ENCODE peak calls at places on chromosomes 16 and 17, in eight cellular contexts. One of them, this sample, is unnamed.

GRCh38 chr17:7897773-7898172 is 9.2 kb downstream of the CHD3 start:
- DNase-seq in stimulated activated naive CD8-positive, alpha-beta T cell treated with anti-CD3 and anti-CD28 coated beads, Interleukin-15, amount 100 ng/mL, for 72 hours: peak
- DNase-seq in GM23338: no peak
- DNase-seq in HS-5: no peak
- DNase-seq in activated B cell treated with CpG ODN at 0.5 μM for 24 hours: no peak
- DNase-seq in GM12878: no peak
- DNase-seq in stimulated activated CD8-positive, alpha-beta memory T cell treated with anti-CD3 and anti-CD28 coated beads, Interleukin-7, amount 100 ng/mL, for 24 hours: no peak
- DNase-seq in A549: peak
- DNase-seq in this sample: peak

GRCh38 chr17:29645516-29646051 is 22.9 kb upstream of the CORO6 start:
- DNase-seq in stimulated activated naive CD8-positive, alpha-beta T cell treated with anti-CD3 and anti-CD28 coated beads, Interleukin-15, amount 100 ng/mL, for 72 hours: peak
- DNase-seq in GM23338: no peak
- DNase-seq in HS-5: no peak
- DNase-seq in activated B cell treated with CpG ODN at 0.5 μM for 24 hours: no peak
- DNase-seq in GM12878: no peak
- DNase-seq in stimulated activated CD8-positive, alpha-beta memory T cell treated with anti-CD3 and anti-CD28 coated beads, Interleukin-7, amount 100 ng/mL, for 24 hours: no peak
- DNase-seq in A549: no peak
- DNase-seq in this sample: no peak

GRCh38 chr16:10961231-10961630 is 16.9 kb downstream of the CLEC16A start:
- DNase-seq in stimulated activated naive CD8-positive, alpha-beta T cell treated with anti-CD3 and anti-CD28 coated beads, Interleukin-15, amount 100 ng/mL, for 72 hours: no peak
- DNase-seq in GM23338: no peak
- DNase-seq in HS-5: peak
- DNase-seq in activated B cell treated with CpG ODN at 0.5 μM for 24 hours: no peak
- DNase-seq in GM12878: no peak
- DNase-seq in stimulated activated CD8-positive, alpha-beta memory T cell treated with anti-CD3 and anti-CD28 coated beads, Interleukin-7, amount 100 ng/mL, for 24 hours: no peak
- DNase-seq in A549: no peak
- DNase-seq in this sample: no peak

GRCh38 chr17:62618647-62619412 is 8.6 kb upstream of the MRC2 start:
- DNase-seq in stimulated activated naive CD8-positive, alpha-beta T cell treated with anti-CD3 and anti-CD28 coated beads, Interleukin-15, amount 100 ng/mL, for 72 hours: no peak
- DNase-seq in GM23338: no peak
- DNase-seq in HS-5: no peak
- DNase-seq in activated B cell treated with CpG ODN at 0.5 μM for 24 hours: no peak
- DNase-seq in GM12878: no peak
- DNase-seq in stimulated activated CD8-positive, alpha-beta memory T cell treated with anti-CD3 and anti-CD28 coated beads, Interleukin-7, amount 100 ng/mL, for 24 hours: no peak
- DNase-seq in A549: no peak
- DNase-seq in this sample: no peak

GRCh38 chr16:56013962-56014552 is 138.9 kb upstream of the CES5A start:
- DNase-seq in stimulated activated naive CD8-positive, alpha-beta T cell treated with anti-CD3 and anti-CD28 coated beads, Interleukin-15, amount 100 ng/mL, for 72 hours: peak
- DNase-seq in GM23338: peak
- DNase-seq in HS-5: no peak
- DNase-seq in activated B cell treated with CpG ODN at 0.5 μM for 24 hours: no peak
- DNase-seq in GM12878: no peak
- DNase-seq in stimulated activated CD8-positive, alpha-beta memory T cell treated with anti-CD3 and anti-CD28 coated beads, Interleukin-7, amount 100 ng/mL, for 24 hours: peak
- DNase-seq in A549: no peak
- DNase-seq in this sample: peak

GRCh38 chr17:79038545-79039135 is 14.7 kb downstream of the C1QTNF1 start:
- DNase-seq in stimulated activated naive CD8-positive, alpha-beta T cell treated with anti-CD3 and anti-CD28 coated beads, Interleukin-15, amount 100 ng/mL, for 72 hours: no peak
- DNase-seq in GM23338: no peak
- DNase-seq in HS-5: peak
- DNase-seq in activated B cell treated with CpG ODN at 0.5 μM for 24 hours: no peak
- DNase-seq in GM12878: no peak
- DNase-seq in stimulated activated CD8-positive, alpha-beta memory T cell treated with anti-CD3 and anti-CD28 coated beads, Interleukin-7, amount 100 ng/mL, for 24 hours: no peak
- DNase-seq in A549: peak
- DNase-seq in this sample: no peak

GRCh38 chr17:31417051-31417792 is 25.7 kb downstream of the RAB11FIP4 start:
- DNase-seq in stimulated activated naive CD8-positive, alpha-beta T cell treated with anti-CD3 and anti-CD28 coated beads, Interleukin-15, amount 100 ng/mL, for 72 hours: no peak
- DNase-seq in GM23338: no peak
- DNase-seq in HS-5: no peak
- DNase-seq in activated B cell treated with CpG ODN at 0.5 μM for 24 hours: no peak
- DNase-seq in GM12878: no peak
- DNase-seq in stimulated activated CD8-positive, alpha-beta memory T cell treated with anti-CD3 and anti-CD28 coated beads, Interleukin-7, amount 100 ng/mL, for 24 hours: no peak
- DNase-seq in A549: no peak
- DNase-seq in this sample: no peak

GRCh38 chr16:85712841-85713240 is 24.1 kb upstream of the GINS2 start:
- DNase-seq in stimulated activated naive CD8-positive, alpha-beta T cell treated with anti-CD3 and anti-CD28 coated beads, Interleukin-15, amount 100 ng/mL, for 72 hours: no peak
- DNase-seq in GM23338: no peak
- DNase-seq in HS-5: no peak
- DNase-seq in activated B cell treated with CpG ODN at 0.5 μM for 24 hours: no peak
- DNase-seq in GM12878: no peak
- DNase-seq in stimulated activated CD8-positive, alpha-beta memory T cell treated with anti-CD3 and anti-CD28 coated beads, Interleukin-7, amount 100 ng/mL, for 24 hours: no peak
- DNase-seq in A549: no peak
- DNase-seq in this sample: no peak

GRCh38 chr16:11909653-11910551 is 5.9 kb downstream of the GSPT1 start:
- DNase-seq in stimulated activated naive CD8-positive, alpha-beta T cell treated with anti-CD3 and anti-CD28 coated beads, Interleukin-15, amount 100 ng/mL, for 72 hours: no peak
- DNase-seq in GM23338: no peak
- DNase-seq in HS-5: no peak
- DNase-seq in activated B cell treated with CpG ODN at 0.5 μM for 24 hours: no peak
- DNase-seq in GM12878: no peak
- DNase-seq in stimulated activated CD8-positive, alpha-beta memory T cell treated with anti-CD3 and anti-CD28 coated beads, Interleukin-7, amount 100 ng/mL, for 24 hours: no peak
- DNase-seq in A549: no peak
- DNase-seq in this sample: no peak

GRCh38 chr16:707062-707538 is 1.5 kb upstream of the FBXL16 start:
- DNase-seq in stimulated activated naive CD8-positive, alpha-beta T cell treated with anti-CD3 and anti-CD28 coated beads, Interleukin-15, amount 100 ng/mL, for 72 hours: no peak
- DNase-seq in GM23338: no peak
- DNase-seq in HS-5: no peak
- DNase-seq in activated B cell treated with CpG ODN at 0.5 μM for 24 hours: no peak
- DNase-seq in GM12878: no peak
- DNase-seq in stimulated activated CD8-positive, alpha-beta memory T cell treated with anti-CD3 and anti-CD28 coated beads, Interleukin-7, amount 100 ng/mL, for 24 hours: no peak
- DNase-seq in A549: no peak
- DNase-seq in this sample: no peak

GRCh38 chr17:44217738-44218343 is 1.6 kb downstream of the UBTF start:
- DNase-seq in stimulated activated naive CD8-positive, alpha-beta T cell treated with anti-CD3 and anti-CD28 coated beads, Interleukin-15, amount 100 ng/mL, for 72 hours: peak
- DNase-seq in GM23338: peak
- DNase-seq in HS-5: no peak
- DNase-seq in activated B cell treated with CpG ODN at 0.5 μM for 24 hours: no peak
- DNase-seq in GM12878: no peak
- DNase-seq in stimulated activated CD8-positive, alpha-beta memory T cell treated with anti-CD3 and anti-CD28 coated beads, Interleukin-7, amount 100 ng/mL, for 24 hours: no peak
- DNase-seq in A549: no peak
- DNase-seq in this sample: no peak

This sample was measured in SK-MEL-5.